ENCODE peak calls at places on chromosomes 13 and 19, in eight cellular contexts. One of them, this sample, is unnamed.
A peak's percentile ranks its signal among the peaks of the same experiment; 100 is the strongest.

GRCh38 chr19:57850553-57851017 is 926 bp downstream of the ZNF587 start:
- DNase-seq in PC-3: peak; percentile 73
- DNase-seq in EL: peak; percentile 53
- DNase-seq in stimulated activated CD8-positive, alpha-beta memory T cell treated with anti-CD3 and anti-CD28 coated beads, Interleukin-7, amount 100 ng/mL, for 1 hour: no peak
- DNase-seq in left cardiac atrium: no peak
- DNase-seq in HS-5: no peak
- DNase-seq in stomach: peak; percentile 56
- DNase-seq in endothelial cell: no peak
- DNase-seq in this sample: peak; percentile 95

GRCh38 chr13:21043898-21044297 is 17.5 kb downstream of the LATS2 start:
- DNase-seq in PC-3: no peak
- DNase-seq in EL: peak; percentile 57
- DNase-seq in stimulated activated CD8-positive, alpha-beta memory T cell treated with anti-CD3 and anti-CD28 coated beads, Interleukin-7, amount 100 ng/mL, for 1 hour: no peak
- DNase-seq in left cardiac atrium: no peak
- DNase-seq in HS-5: no peak
- DNase-seq in stomach: no peak
- DNase-seq in endothelial cell: no peak
- DNase-seq in this sample: no peak

GRCh38 chr13:105346141-105346766 is 1189.2 kb downstream of the EFNB2 start:
- DNase-seq in PC-3: peak; percentile 70
- DNase-seq in EL: peak; percentile 82
- DNase-seq in stimulated activated CD8-positive, alpha-beta memory T cell treated with anti-CD3 and anti-CD28 coated beads, Interleukin-7, amount 100 ng/mL, for 1 hour: no peak
- DNase-seq in left cardiac atrium: no peak
- DNase-seq in HS-5: peak; percentile 42
- DNase-seq in stomach: no peak
- DNase-seq in endothelial cell: no peak
- DNase-seq in this sample: peak; percentile 89

GRCh38 chr19:32291876-32292275 is 53.5 kb upstream of the ZNF507 start:
- DNase-seq in PC-3: no peak
- DNase-seq in EL: no peak
- DNase-seq in stimulated activated CD8-positive, alpha-beta memory T cell treated with anti-CD3 and anti-CD28 coated beads, Interleukin-7, amount 100 ng/mL, for 1 hour: no peak
- DNase-seq in left cardiac atrium: no peak
- DNase-seq in HS-5: no peak
- DNase-seq in stomach: no peak
- DNase-seq in endothelial cell: no peak
- DNase-seq in this sample: no peak

GRCh38 chr13:109840201-109840892 is 54.0 kb upstream of the IRS2 start:
- DNase-seq in PC-3: peak; percentile 77
- DNase-seq in EL: peak; percentile 91
- DNase-seq in stimulated activated CD8-positive, alpha-beta memory T cell treated with anti-CD3 and anti-CD28 coated beads, Interleukin-7, amount 100 ng/mL, for 1 hour: no peak
- DNase-seq in left cardiac atrium: no peak
- DNase-seq in HS-5: peak; percentile 47
- DNase-seq in stomach: no peak
- DNase-seq in endothelial cell: no peak
- DNase-seq in this sample: peak; percentile 95

GRCh38 chr19:53991224-53992113 is at the start of gene CACNG6:
- DNase-seq in PC-3: peak; percentile 48
- DNase-seq in EL: peak; percentile 31
- DNase-seq in stimulated activated CD8-positive, alpha-beta memory T cell treated with anti-CD3 and anti-CD28 coated beads, Interleukin-7, amount 100 ng/mL, for 1 hour: no peak
- DNase-seq in left cardiac atrium: peak; percentile 46
- DNase-seq in HS-5: no peak
- DNase-seq in stomach: peak; percentile 39
- DNase-seq in endothelial cell: peak; percentile 30
- DNase-seq in this sample: no peak

GRCh38 chr13:40618581-40619478 is 47.6 kb downstream of the FOXO1 start:
- DNase-seq in PC-3: no peak
- DNase-seq in EL: no peak
- DNase-seq in stimulated activated CD8-positive, alpha-beta memory T cell treated with anti-CD3 and anti-CD28 coated beads, Interleukin-7, amount 100 ng/mL, for 1 hour: no peak
- DNase-seq in left cardiac atrium: no peak
- DNase-seq in HS-5: no peak
- DNase-seq in stomach: no peak
- DNase-seq in endothelial cell: no peak
- DNase-seq in this sample: no peak

GRCh38 chr19:16160943-16161560 is 12.3 kb downstream of the CIB3 start:
- DNase-seq in PC-3: peak; percentile 98
- DNase-seq in EL: peak; percentile 80
- DNase-seq in stimulated activated CD8-positive, alpha-beta memory T cell treated with anti-CD3 and anti-CD28 coated beads, Interleukin-7, amount 100 ng/mL, for 1 hour: no peak
- DNase-seq in left cardiac atrium: no peak
- DNase-seq in HS-5: peak; percentile 53
- DNase-seq in stomach: no peak
- DNase-seq in endothelial cell: no peak
- DNase-seq in this sample: peak; percentile 81

GRCh38 chr19:19260417-19260816 is 12.7 kb downstream of the TM6SF2 start:
- DNase-seq in PC-3: no peak
- DNase-seq in EL: no peak
- DNase-seq in stimulated activated CD8-positive, alpha-beta memory T cell treated with anti-CD3 and anti-CD28 coated beads, Interleukin-7, amount 100 ng/mL, for 1 hour: no peak
- DNase-seq in left cardiac atrium: no peak
- DNase-seq in HS-5: no peak
- DNase-seq in stomach: no peak
- DNase-seq in endothelial cell: no peak
- DNase-seq in this sample: no peak

GRCh38 chr13:90362718-90363117 is 984.8 kb upstream of the MIR17HG start:
- DNase-seq in PC-3: no peak
- DNase-seq in EL: no peak
- DNase-seq in stimulated activated CD8-positive, alpha-beta memory T cell treated with anti-CD3 and anti-CD28 coated beads, Interleukin-7, amount 100 ng/mL, for 1 hour: no peak
- DNase-seq in left cardiac atrium: no peak
- DNase-seq in HS-5: no peak
- DNase-seq in stomach: no peak
- DNase-seq in endothelial cell: no peak
- DNase-seq in this sample: no peak

GRCh38 chr13:106488075-106488474 is 47.4 kb downstream of the EFNB2 start:
- DNase-seq in PC-3: no peak
- DNase-seq in EL: no peak
- DNase-seq in stimulated activated CD8-positive, alpha-beta memory T cell treated with anti-CD3 and anti-CD28 coated beads, Interleukin-7, amount 100 ng/mL, for 1 hour: no peak
- DNase-seq in left cardiac atrium: no peak
- DNase-seq in HS-5: no peak
- DNase-seq in stomach: no peak
- DNase-seq in endothelial cell: no peak
- DNase-seq in this sample: no peak

GRCh38 chr13:69796256-69796655 is 311.4 kb upstream of the ATXN8OS start:
- DNase-seq in PC-3: no peak
- DNase-seq in EL: no peak
- DNase-seq in stimulated activated CD8-positive, alpha-beta memory T cell treated with anti-CD3 and anti-CD28 coated beads, Interleukin-7, amount 100 ng/mL, for 1 hour: no peak
- DNase-seq in left cardiac atrium: no peak
- DNase-seq in HS-5: no peak
- DNase-seq in stomach: no peak
- DNase-seq in endothelial cell: no peak
- DNase-seq in this sample: no peak

GRCh38 chr13:78700121-78700910 is 41.4 kb upstream of the OBI1 start:
- DNase-seq in PC-3: peak; percentile 64
- DNase-seq in EL: peak; percentile 9
- DNase-seq in stimulated activated CD8-positive, alpha-beta memory T cell treated with anti-CD3 and anti-CD28 coated beads, Interleukin-7, amount 100 ng/mL, for 1 hour: no peak
- DNase-seq in left cardiac atrium: no peak
- DNase-seq in HS-5: no peak
- DNase-seq in stomach: no peak
- DNase-seq in endothelial cell: no peak
- DNase-seq in this sample: no peak

GRCh38 chr13:75635621-75636338 is at the start of gene LMO7:
- DNase-seq in PC-3: peak; percentile 46
- DNase-seq in EL: peak; percentile 78
- DNase-seq in stimulated activated CD8-positive, alpha-beta memory T cell treated with anti-CD3 and anti-CD28 coated beads, Interleukin-7, amount 100 ng/mL, for 1 hour: no peak
- DNase-seq in left cardiac atrium: peak; percentile 48
- DNase-seq in HS-5: no peak
- DNase-seq in stomach: peak; percentile 53
- DNase-seq in endothelial cell: peak; percentile 33
- DNase-seq in this sample: peak; percentile 75

This sample was measured in kidney tubule cell.